ENCODE peak calls at places on chromosome 2, in six cellular contexts. E, Z, T, I, V and Y are unnamed samples.

GRCh38 chr2:181234429-181235410 is 222.5 kb upstream of the ITGA4 start:
- DNase-seq in E (no peak), Z (no peak), T (no peak), I (no peak), V (no peak), Y (no peak)

GRCh38 chr2:234444242-234444641 is 52.6 kb downstream of the ARL4C start:
- DNase-seq in E (no peak), Z (peak), T (no peak), I (no peak), V (no peak), Y (no peak)

GRCh38 chr2:1748176-1748740 is 3.9 kb upstream of the PXDN start:
- DNase-seq in E (no peak), Z (no peak), T (no peak), I (no peak), V (no peak), Y (no peak)

GRCh38 chr2:68750592-68751396 is 16.2 kb downstream of the ARHGAP25 start:
- DNase-seq in E (no peak), Z (no peak), T (no peak), I (no peak), V (no peak), Y (no peak)

GRCh38 chr2:43402002-43402401 is 175.6 kb upstream of the ZFP36L2 start:
- DNase-seq in E (peak), Z (no peak), T (no peak), I (peak), V (no peak), Y (no peak)

GRCh38 chr2:57207191-57207590 is 839.4 kb upstream of the VRK2 start:
- DNase-seq in E (no peak), Z (no peak), T (no peak), I (no peak), V (no peak), Y (no peak)

GRCh38 chr2:88692187-88692586 is 714 bp downstream of the RPIA start:
- DNase-seq in E (peak), Z (peak), T (peak), I (peak), V (peak), Y (peak)

GRCh38 chr2:75064691-75065396 is 106.4 kb downstream of the POLE4 start:
- DNase-seq in E (peak), Z (peak), T (peak), I (peak), V (peak), Y (peak)

GRCh38 chr2:239801404-239802100 is 223.6 kb downstream of the NDUFA10 start:
- DNase-seq in E (no peak), Z (no peak), T (no peak), I (no peak), V (peak), Y (no peak)

GRCh38 chr2:150167711-150168110 is 319.8 kb downstream of the RND3 start:
- DNase-seq in E (no peak), Z (no peak), T (peak), I (no peak), V (no peak), Y (no peak)

GRCh38 chr2:227416669-227417068 is 28.9 kb upstream of the SCYGR1 start:
- DNase-seq in E (no peak), Z (no peak), T (no peak), I (no peak), V (no peak), Y (no peak)

GRCh38 chr2:29530281-29530680 is 391.1 kb downstream of the ALK start:
- DNase-seq in E (no peak), Z (no peak), T (no peak), I (no peak), V (no peak), Y (no peak)

GRCh38 chr2:212905640-212906201 is 245.7 kb downstream of the IKZF2 start:
- DNase-seq in E (no peak), Z (no peak), T (peak), I (no peak), V (no peak), Y (no peak)

GRCh38 chr2:167015806-167016205 is 127.5 kb downstream of the XIRP2 start:
- DNase-seq in E (no peak), Z (no peak), T (no peak), I (no peak), V (no peak), Y (no peak)

GRCh38 chr2:142965464-142965863 is 88.0 kb downstream of the KYNU start:
- DNase-seq in E (no peak), Z (no peak), T (peak), I (no peak), V (no peak), Y (no peak)

GRCh38 chr2:190497428-190497827 is 37.1 kb downstream of the NEMP2 start:
- DNase-seq in E (no peak), Z (no peak), T (no peak), I (no peak), V (no peak), Y (no peak)

GRCh38 chr2:50097118-50097517 is 934.8 kb downstream of the NRXN1 start:
- DNase-seq in E (no peak), Z (no peak), T (no peak), I (no peak), V (no peak), Y (no peak)